ENCODE peak calls at places on chromosomes 16 and 17, in five cellular contexts. B, S, O, Y and V are unnamed samples.

GRCh38 chr16:85303354-85303883 is 191.1 kb upstream of the CIBAR2 start:
- DNase-seq in B (no peak), O (peak), Y (peak), S (peak), V (peak)

GRCh38 chr16:65833171-65833871 is 533.2 kb upstream of the CDH5 start:
- DNase-seq in S (no peak), B (no peak), Y (no peak), O (no peak), V (no peak)

GRCh38 chr17:82080048-82080788 is 14.6 kb upstream of the DUS1L start:
- DNase-seq in B (no peak), S (no peak), O (no peak), Y (no peak), V (no peak)

GRCh38 chr17:28370035-28370743 is at the start of gene VTN:
- DNase-seq in Y (no peak), O (peak), B (no peak), S (peak), V (no peak)

GRCh38 chr16:81279375-81279774 is 35.4 kb upstream of the GAN start:
- DNase-seq in O (no peak), Y (no peak), B (no peak), S (no peak), V (no peak)

GRCh38 chr16:27671410-27671809 is 121.5 kb downstream of the KATNIP start:
- DNase-seq in S (no peak), Y (no peak), O (no peak), B (no peak), V (no peak)

GRCh38 chr16:27257271-27257670 is 11.3 kb downstream of the NSMCE1 start:
- DNase-seq in Y (no peak), S (no peak), O (no peak), B (no peak), V (no peak)

GRCh38 chr17:16872351-16872751 is 99.6 kb downstream of the TNFRSF13B start:
- DNase-seq in S (no peak), Y (no peak), B (no peak), O (no peak), V (no peak)

GRCh38 chr16:88045820-88046303 is 94.6 kb downstream of the BANP start:
- DNase-seq in Y (no peak), O (no peak), B (no peak), S (no peak), V (no peak)

GRCh38 chr17:79836952-79837887 is 2.0 kb downstream of the CBX4 start:
- DNase-seq in Y (no peak), B (no peak), S (peak), O (peak), V (peak)

GRCh38 chr16:61792194-61792904 is 243.9 kb downstream of the CDH8 start:
- DNase-seq in S (no peak), Y (no peak), O (no peak), B (no peak), V (no peak)

GRCh38 chr17:509316-509715 is 156.7 kb upstream of the RPH3AL start:
- DNase-seq in Y (no peak), B (no peak), S (no peak), O (no peak), V (no peak)

GRCh38 chr17:33712120-33712519 is 419.0 kb upstream of the ASIC2 start:
- DNase-seq in Y (no peak), O (peak), B (no peak), S (no peak), V (no peak)
- TF ChIP-seq CTCF in Y (no peak), O (no peak), B (no peak), S (no peak), V (no peak)

GRCh38 chr17:50308666-50309065 is 34.4 kb downstream of the TMEM92 start:
- DNase-seq in Y (no peak), S (no peak), O (no peak), B (no peak), V (no peak)

GRCh38 chr17:50304781-50305404 is 30.6 kb downstream of the TMEM92 start:
- DNase-seq in O (peak), S (no peak), Y (no peak), B (no peak), V (no peak)

GRCh38 chr17:50310455-50311111 is 35.3 kb upstream of the XYLT2 start:
- DNase-seq in Y (no peak), S (no peak), B (no peak), O (no peak), V (no peak)

GRCh38 chr17:50311112-50311460 is 34.8 kb upstream of the XYLT2 start:
- DNase-seq in B (no peak), S (no peak), O (no peak), Y (no peak), V (no peak)

DNA sequence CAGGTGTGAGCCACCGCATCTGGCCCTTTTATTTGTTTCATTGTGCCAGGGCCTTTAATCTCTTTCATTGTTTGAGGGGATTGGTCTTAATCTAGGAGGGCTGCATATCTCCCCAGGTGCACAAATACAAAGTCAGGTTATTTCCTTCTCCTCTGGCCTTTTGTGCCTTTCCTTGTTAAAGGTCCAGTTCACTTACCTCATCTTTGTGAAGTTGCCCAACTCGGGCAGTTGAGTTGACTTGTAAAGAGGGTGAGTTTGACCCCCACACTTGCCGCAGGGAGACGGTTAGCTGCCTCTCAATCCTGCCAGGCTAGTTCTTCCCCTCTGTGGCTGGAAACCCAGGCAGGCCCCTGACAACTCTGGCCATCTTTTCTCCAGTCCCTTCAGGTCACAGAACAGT is 33.4 kb downstream of the TMEM92 start:
- DNase-seq in S (no peak), B (no peak), Y (no peak), O (no peak), V (no peak)
- TF ChIP-seq CTCF in S (no peak), B (no peak), Y (no peak), O (no peak), V (no peak)

DNA sequence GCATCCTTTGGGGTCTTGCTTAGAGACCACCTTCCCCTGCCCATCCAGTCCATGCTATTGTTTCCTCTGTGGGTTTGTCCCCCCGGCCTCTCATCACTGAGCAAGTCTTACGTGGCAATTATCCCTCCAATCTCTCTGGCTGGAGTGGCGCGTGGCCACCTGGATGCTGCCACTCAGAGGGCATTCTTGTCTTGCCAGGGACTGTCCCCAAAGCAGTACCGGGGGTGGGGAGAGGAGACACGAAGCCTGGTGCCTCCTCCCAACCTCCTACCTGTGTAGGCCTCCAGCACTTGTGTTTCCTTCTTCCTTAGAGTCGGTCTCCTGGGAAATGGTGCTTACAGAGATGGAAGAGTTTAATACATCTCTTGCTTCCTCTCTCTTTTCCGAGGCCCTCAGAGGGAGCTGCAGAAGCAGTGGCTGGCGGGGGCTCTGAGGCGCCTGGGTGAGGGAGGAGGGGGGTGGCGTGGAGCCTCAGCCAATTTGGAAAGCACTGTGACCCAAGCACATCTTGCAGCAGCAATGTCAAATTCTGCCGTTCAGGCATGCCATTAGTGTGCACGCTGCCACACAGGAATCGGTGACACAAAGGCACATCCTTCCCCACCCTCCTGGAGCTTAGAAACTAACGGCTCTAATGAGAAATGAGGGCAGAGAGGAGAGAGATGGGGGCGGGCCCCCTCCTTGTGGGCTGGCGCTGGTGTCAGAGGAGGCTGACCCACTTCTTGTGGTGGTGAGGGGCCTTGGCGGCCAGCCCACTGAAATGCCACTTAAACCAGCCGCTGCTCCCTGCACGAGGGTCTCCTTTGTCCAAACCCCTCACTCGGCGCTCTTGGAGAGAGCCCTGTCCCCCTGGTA is 95.0 kb downstream of the RTN4RL1 start:
- DNase-seq in B (no peak), Y (no peak), S (no peak), O (no peak), V (no peak)
- TF ChIP-seq CTCF in B (no peak), Y (no peak), S (no peak), O (no peak), V (no peak)

DNA sequence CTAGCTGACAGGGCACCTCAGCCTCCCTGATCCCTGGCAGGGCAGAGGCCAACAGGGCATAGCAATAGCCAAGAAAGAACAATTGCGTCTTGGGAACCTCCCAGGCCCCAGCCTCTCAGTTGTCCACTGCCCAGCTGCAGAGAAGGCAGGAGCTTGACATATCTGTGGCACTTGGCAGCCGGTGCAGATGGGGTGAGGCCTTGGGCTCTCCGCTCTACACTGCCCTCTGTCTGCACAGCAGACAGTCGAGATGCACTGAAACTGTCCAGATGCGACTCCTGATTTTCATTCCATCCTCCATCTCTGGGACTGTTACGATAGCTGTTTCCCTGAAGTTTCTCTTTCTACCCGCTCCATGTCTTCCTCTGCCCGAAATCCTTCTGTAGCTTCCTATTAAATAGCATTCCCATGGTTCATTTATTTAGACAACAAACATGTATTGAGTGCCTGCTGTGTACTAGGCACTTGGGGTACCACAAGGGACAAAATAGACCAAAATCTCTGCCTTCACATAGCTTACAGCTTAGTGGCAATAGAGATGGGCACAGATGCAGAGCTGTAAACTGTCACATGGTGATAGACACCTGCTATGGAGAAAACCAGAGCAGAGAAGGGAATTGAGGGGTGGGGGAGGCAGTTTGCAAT is 3.3 kb downstream of the POLR3E start:
- DNase-seq in Y (peak), B (no peak), S (peak), O (peak), V (peak)
- TF ChIP-seq CTCF in Y (peak), B (no peak), S (peak), O (peak), V (peak)

GRCh38 chr17:48051706-48052486 is 3.7 kb downstream of the NFE2L1 start:
- DNase-seq in O (peak), B (no peak), S (no peak), Y (no peak), V (no peak)
- TF ChIP-seq CTCF in O (no peak), B (no peak), S (peak), Y (no peak), V (no peak)

GRCh38 chr16:813916-814412 is 13.4 kb upstream of the GNG13 start:
- DNase-seq in S (no peak), O (no peak), B (no peak), Y (no peak), V (no peak)
- TF ChIP-seq CTCF in S (no peak), O (no peak), B (no peak), Y (peak), V (peak)